ENCODE peak calls at places on chromosomes 1 and 21, in eight cellular contexts. One of them, this sample, is unnamed.

GRCh38 chr1:23562138-23562819 is 3.0 kb upstream of the ID3 start:
- DNase-seq in GM23338: peak; percentile 96
- DNase-seq in activated CD4-positive, alpha-beta T cell treated with anti-CD3 and anti-CD28 coated beads, Interleukin-2, amount 50 U/mL, for 1 hour: peak; percentile 27
- DNase-seq in pancreas: peak; percentile 95
- DNase-seq in amniotic stem cell: peak; percentile 96
- DNase-seq in activated CD8-positive, alpha-beta memory T cell treated with anti-CD3 and anti-CD28 coated beads, Interleukin-2, amount 10 ng/mL, durations not matched to agents 7 days and 5 days: no peak
- DNase-seq in NCI-H446: peak; percentile 79
- DNase-seq in neural progenitor cell: peak; percentile 98
- DNase-seq in this sample: peak; percentile 98

GRCh38 chr1:22285545-22286396 is 142.9 kb upstream of the WNT4 start:
- DNase-seq in GM23338: no peak
- DNase-seq in activated CD4-positive, alpha-beta T cell treated with anti-CD3 and anti-CD28 coated beads, Interleukin-2, amount 50 U/mL, for 1 hour: no peak
- DNase-seq in pancreas: no peak
- DNase-seq in amniotic stem cell: no peak
- DNase-seq in activated CD8-positive, alpha-beta memory T cell treated with anti-CD3 and anti-CD28 coated beads, Interleukin-2, amount 10 ng/mL, durations not matched to agents 7 days and 5 days: no peak
- DNase-seq in NCI-H446: no peak
- DNase-seq in neural progenitor cell: no peak
- DNase-seq in this sample: no peak

GRCh38 chr1:83497563-83497962 is 501.4 kb downstream of the TTLL7 start:
- DNase-seq in GM23338: peak; percentile 53
- DNase-seq in activated CD4-positive, alpha-beta T cell treated with anti-CD3 and anti-CD28 coated beads, Interleukin-2, amount 50 U/mL, for 1 hour: no peak
- DNase-seq in pancreas: no peak
- DNase-seq in amniotic stem cell: no peak
- DNase-seq in activated CD8-positive, alpha-beta memory T cell treated with anti-CD3 and anti-CD28 coated beads, Interleukin-2, amount 10 ng/mL, durations not matched to agents 7 days and 5 days: no peak
- DNase-seq in NCI-H446: no peak
- DNase-seq in neural progenitor cell: peak; percentile 35
- DNase-seq in this sample: peak; percentile 26

GRCh38 chr1:161749509-161750407 is at the start of gene DUSP12:
- DNase-seq in GM23338: peak; percentile 97
- DNase-seq in activated CD4-positive, alpha-beta T cell treated with anti-CD3 and anti-CD28 coated beads, Interleukin-2, amount 50 U/mL, for 1 hour: peak; percentile 82
- DNase-seq in pancreas: peak; percentile 97
- DNase-seq in amniotic stem cell: peak; percentile 92
- DNase-seq in activated CD8-positive, alpha-beta memory T cell treated with anti-CD3 and anti-CD28 coated beads, Interleukin-2, amount 10 ng/mL, durations not matched to agents 7 days and 5 days: peak; percentile 95
- DNase-seq in NCI-H446: peak; percentile 98
- DNase-seq in neural progenitor cell: peak; percentile 97
- DNase-seq in this sample: peak; percentile 99

GRCh38 chr1:30901798-30902652 is 6.5 kb downstream of the SDC3 start:
- DNase-seq in GM23338: peak; percentile 48
- DNase-seq in activated CD4-positive, alpha-beta T cell treated with anti-CD3 and anti-CD28 coated beads, Interleukin-2, amount 50 U/mL, for 1 hour: no peak
- DNase-seq in pancreas: no peak
- DNase-seq in amniotic stem cell: no peak
- DNase-seq in activated CD8-positive, alpha-beta memory T cell treated with anti-CD3 and anti-CD28 coated beads, Interleukin-2, amount 10 ng/mL, durations not matched to agents 7 days and 5 days: no peak
- DNase-seq in NCI-H446: no peak
- DNase-seq in neural progenitor cell: no peak
- DNase-seq in this sample: no peak

GRCh38 chr1:244316407-244316806 is 135.3 kb downstream of the ADSS2 start:
- DNase-seq in GM23338: no peak
- DNase-seq in activated CD4-positive, alpha-beta T cell treated with anti-CD3 and anti-CD28 coated beads, Interleukin-2, amount 50 U/mL, for 1 hour: no peak
- DNase-seq in pancreas: no peak
- DNase-seq in amniotic stem cell: no peak
- DNase-seq in activated CD8-positive, alpha-beta memory T cell treated with anti-CD3 and anti-CD28 coated beads, Interleukin-2, amount 10 ng/mL, durations not matched to agents 7 days and 5 days: no peak
- DNase-seq in NCI-H446: no peak
- DNase-seq in neural progenitor cell: no peak
- DNase-seq in this sample: no peak

GRCh38 chr21:18170221-18170620 is 74.4 kb upstream of the CHODL start:
- DNase-seq in GM23338: no peak
- DNase-seq in activated CD4-positive, alpha-beta T cell treated with anti-CD3 and anti-CD28 coated beads, Interleukin-2, amount 50 U/mL, for 1 hour: no peak
- DNase-seq in pancreas: no peak
- DNase-seq in amniotic stem cell: no peak
- DNase-seq in activated CD8-positive, alpha-beta memory T cell treated with anti-CD3 and anti-CD28 coated beads, Interleukin-2, amount 10 ng/mL, durations not matched to agents 7 days and 5 days: no peak
- DNase-seq in NCI-H446: no peak
- DNase-seq in neural progenitor cell: no peak
- DNase-seq in this sample: no peak

GRCh38 chr1:108590947-108591346 is 31.0 kb downstream of the EEIG2 start:
- DNase-seq in GM23338: peak; percentile 30
- DNase-seq in activated CD4-positive, alpha-beta T cell treated with anti-CD3 and anti-CD28 coated beads, Interleukin-2, amount 50 U/mL, for 1 hour: no peak
- DNase-seq in pancreas: no peak
- DNase-seq in amniotic stem cell: peak; percentile 83
- DNase-seq in activated CD8-positive, alpha-beta memory T cell treated with anti-CD3 and anti-CD28 coated beads, Interleukin-2, amount 10 ng/mL, durations not matched to agents 7 days and 5 days: no peak
- DNase-seq in NCI-H446: peak; percentile 69
- DNase-seq in neural progenitor cell: no peak
- DNase-seq in this sample: peak; percentile 10

GRCh38 chr1:244231193-244231571 is 180.1 kb downstream of the ZBTB18 start:
- DNase-seq in GM23338: peak; percentile 3
- DNase-seq in activated CD4-positive, alpha-beta T cell treated with anti-CD3 and anti-CD28 coated beads, Interleukin-2, amount 50 U/mL, for 1 hour: no peak
- DNase-seq in pancreas: peak; percentile 69
- DNase-seq in amniotic stem cell: no peak
- DNase-seq in activated CD8-positive, alpha-beta memory T cell treated with anti-CD3 and anti-CD28 coated beads, Interleukin-2, amount 10 ng/mL, durations not matched to agents 7 days and 5 days: no peak
- DNase-seq in NCI-H446: no peak
- DNase-seq in neural progenitor cell: no peak
- DNase-seq in this sample: no peak

GRCh38 chr1:224513383-224513782 is 78.8 kb upstream of the WDR26 start:
- DNase-seq in GM23338: peak; percentile 36
- DNase-seq in activated CD4-positive, alpha-beta T cell treated with anti-CD3 and anti-CD28 coated beads, Interleukin-2, amount 50 U/mL, for 1 hour: no peak
- DNase-seq in pancreas: no peak
- DNase-seq in amniotic stem cell: no peak
- DNase-seq in activated CD8-positive, alpha-beta memory T cell treated with anti-CD3 and anti-CD28 coated beads, Interleukin-2, amount 10 ng/mL, durations not matched to agents 7 days and 5 days: no peak
- DNase-seq in NCI-H446: no peak
- DNase-seq in neural progenitor cell: no peak
- DNase-seq in this sample: no peak

GRCh38 chr1:46171872-46172271 is 3.0 kb upstream of the TSPAN1 start:
- DNase-seq in GM23338: peak; percentile 41
- DNase-seq in activated CD4-positive, alpha-beta T cell treated with anti-CD3 and anti-CD28 coated beads, Interleukin-2, amount 50 U/mL, for 1 hour: no peak
- DNase-seq in pancreas: peak; percentile 78
- DNase-seq in amniotic stem cell: no peak
- DNase-seq in activated CD8-positive, alpha-beta memory T cell treated with anti-CD3 and anti-CD28 coated beads, Interleukin-2, amount 10 ng/mL, durations not matched to agents 7 days and 5 days: no peak
- DNase-seq in NCI-H446: peak; percentile 27
- DNase-seq in neural progenitor cell: no peak
- DNase-seq in this sample: no peak

GRCh38 chr1:1376551-1377226 is 1.7 kb upstream of the AURKAIP1 start:
- DNase-seq in GM23338: no peak
- DNase-seq in activated CD4-positive, alpha-beta T cell treated with anti-CD3 and anti-CD28 coated beads, Interleukin-2, amount 50 U/mL, for 1 hour: no peak
- DNase-seq in pancreas: peak; percentile 57
- DNase-seq in amniotic stem cell: no peak
- DNase-seq in activated CD8-positive, alpha-beta memory T cell treated with anti-CD3 and anti-CD28 coated beads, Interleukin-2, amount 10 ng/mL, durations not matched to agents 7 days and 5 days: no peak
- DNase-seq in NCI-H446: no peak
- DNase-seq in neural progenitor cell: no peak
- DNase-seq in this sample: no peak

GRCh38 chr21:44516828-44517174 is 23.2 kb downstream of the KRTAP10-1 start:
- DNase-seq in GM23338: no peak
- DNase-seq in activated CD4-positive, alpha-beta T cell treated with anti-CD3 and anti-CD28 coated beads, Interleukin-2, amount 50 U/mL, for 1 hour: no peak
- DNase-seq in pancreas: peak; percentile 40
- DNase-seq in amniotic stem cell: no peak
- DNase-seq in activated CD8-positive, alpha-beta memory T cell treated with anti-CD3 and anti-CD28 coated beads, Interleukin-2, amount 10 ng/mL, durations not matched to agents 7 days and 5 days: no peak
- DNase-seq in NCI-H446: no peak
- DNase-seq in neural progenitor cell: no peak
- DNase-seq in this sample: no peak

GRCh38 chr1:196403803-196404690 is 204.2 kb downstream of the KCNT2 start:
- DNase-seq in GM23338: no peak
- DNase-seq in activated CD4-positive, alpha-beta T cell treated with anti-CD3 and anti-CD28 coated beads, Interleukin-2, amount 50 U/mL, for 1 hour: no peak
- DNase-seq in pancreas: no peak
- DNase-seq in amniotic stem cell: no peak
- DNase-seq in activated CD8-positive, alpha-beta memory T cell treated with anti-CD3 and anti-CD28 coated beads, Interleukin-2, amount 10 ng/mL, durations not matched to agents 7 days and 5 days: no peak
- DNase-seq in NCI-H446: no peak
- DNase-seq in neural progenitor cell: no peak
- DNase-seq in this sample: no peak

GRCh38 chr1:83796409-83796808 is 202.5 kb downstream of the TTLL7 start:
- DNase-seq in GM23338: peak; percentile 59
- DNase-seq in activated CD4-positive, alpha-beta T cell treated with anti-CD3 and anti-CD28 coated beads, Interleukin-2, amount 50 U/mL, for 1 hour: no peak
- DNase-seq in pancreas: no peak
- DNase-seq in amniotic stem cell: no peak
- DNase-seq in activated CD8-positive, alpha-beta memory T cell treated with anti-CD3 and anti-CD28 coated beads, Interleukin-2, amount 10 ng/mL, durations not matched to agents 7 days and 5 days: no peak
- DNase-seq in NCI-H446: no peak
- DNase-seq in neural progenitor cell: no peak
- DNase-seq in this sample: no peak

This sample was measured in NCI-H82.